ENCODE peak calls at places on chromosomes 11 and 22, in seven cellular contexts. P is neural crest cell, H is HL-60, Z is upper lobe of right lung, K is cardiac fibroblast, Y is heart left ventricle, F is AG09309. J is an unnamed sample.

GRCh38 chr11:122180435-122180834 is 64.4 kb upstream of the BLID start:
- DNase-seq in Z (no peak), H (no peak), P (no peak), Y (no peak), F (peak), K (peak), J (no peak)

GRCh38 chr11:82355313-82355823 is 378.3 kb downstream of the FAM181B start:
- DNase-seq in K (no peak), F (no peak), Z (no peak), H (no peak), Y (no peak), P (no peak), J (no peak)

GRCh38 chr11:12288212-12288933 is 89.0 kb upstream of the PARVA start:
- DNase-seq in P (peak), F (peak), Y (peak), H (no peak), Z (peak), K (peak), J (peak)

GRCh38 chr11:83035070-83035854 is 36.4 kb downstream of the RAB30 start:
- DNase-seq in P (no peak), F (no peak), Z (no peak), H (no peak), Y (no peak), K (peak), J (no peak)

GRCh38 chr11:57248780-57249383 is 11.8 kb upstream of the APLNR start:
- DNase-seq in Y (peak), F (peak), Z (no peak), H (no peak), K (peak), P (peak), J (peak)

GRCh38 chr11:128505449-128506058 is 81.8 kb downstream of the ETS1 start:
- DNase-seq in Z (no peak), F (no peak), K (no peak), Y (no peak), P (no peak), H (no peak), J (no peak)

GRCh38 chr11:94271885-94272372 is 32.5 kb upstream of the IZUMO1R start:
- DNase-seq in K (no peak), P (no peak), Y (no peak), F (no peak), Z (no peak), H (no peak), J (no peak)

GRCh38 chr11:1009371-1009770 is 27.1 kb downstream of the MUC6 start:
- DNase-seq in Y (no peak), K (no peak), H (no peak), F (no peak), P (no peak), Z (no peak), J (no peak)

GRCh38 chr11:118911113-118911879 is 14.4 kb downstream of the BCL9L start:
- DNase-seq in Z (no peak), F (no peak), K (peak), Y (no peak), P (no peak), H (no peak), J (no peak)

GRCh38 chr22:21860640-21861039 is 6.8 kb downstream of the MAPK1 start:
- DNase-seq in F (no peak), P (no peak), K (no peak), Y (no peak), Z (no peak), H (no peak), J (no peak)

GRCh38 chr22:19514831-19515565 is 9.2 kb downstream of the CLDN5 start:
- DNase-seq in F (no peak), Z (no peak), H (no peak), P (no peak), Y (no peak), K (no peak), J (no peak)

GRCh38 chr11:119339581-119340334 is 925 bp downstream of the C1QTNF5 start:
- DNase-seq in F (no peak), K (peak), P (peak), Y (peak), Z (peak), H (no peak), J (no peak)

GRCh38 chr11:69487391-69487790 is 5.9 kb downstream of the LINC01488 start:
- DNase-seq in H (no peak), K (no peak), P (no peak), Z (peak), Y (no peak), F (no peak), J (no peak)

GRCh38 chr11:9726313-9727022 is 62.6 kb downstream of the SWAP70 start:
- DNase-seq in P (no peak), H (no peak), K (no peak), Y (no peak), Z (no peak), F (peak), J (no peak)

GRCh38 chr22:46582281-46582811 is 37.8 kb upstream of the GRAMD4 start:
- DNase-seq in Y (peak), P (no peak), H (no peak), F (no peak), Z (peak), K (no peak), J (no peak)

GRCh38 chr11:65540290-65541092 is 15.6 kb downstream of the SCYL1 start:
- DNase-seq in F (peak), H (peak), K (peak), Z (peak), Y (peak), P (peak), J (peak)

GRCh38 chr11:91587131-91587530 is 637.5 kb upstream of the FAT3 start:
- DNase-seq in H (no peak), P (no peak), Z (no peak), Y (no peak), F (no peak), K (no peak), J (no peak)

GRCh38 chr22:30279389-30279788 is 9.9 kb downstream of the CASTOR1 start:
- DNase-seq in Z (peak), P (no peak), K (peak), F (no peak), Y (peak), H (peak), J (no peak)

GRCh38 chr11:45411221-45411946 is 125.2 kb upstream of the SYT13 start:
- DNase-seq in Z (no peak), H (no peak), Y (no peak), F (no peak), K (peak), P (no peak), J (no peak)

GRCh38 chr22:41998361-41999261 is at the start of gene WBP2NL:
- DNase-seq in K (peak), H (peak), Z (peak), P (no peak), F (peak), Y (peak), J (peak)

GRCh38 chr22:24402460-24403192 is 24.8 kb upstream of the ADORA2A start:
- DNase-seq in P (no peak), H (peak), Y (peak), F (peak), K (peak), Z (no peak), J (peak)
- TF ChIP-seq CTCF in P (no peak), H (no peak), Y (no peak), F (no peak), K (no peak), Z (no peak), J (no peak)

GRCh38 chr22:48895341-48895740 is 932.3 kb downstream of the BRD1 start:
- DNase-seq in H (no peak), Z (peak), K (no peak), Y (peak), F (no peak), P (no peak), J (peak)

GRCh38 chr22:48897959-48898358 is 929.7 kb downstream of the BRD1 start:
- DNase-seq in P (no peak), F (no peak), Z (peak), K (no peak), H (no peak), Y (no peak), J (peak)

GRCh38 chr22:48895831-48896765 is 931.6 kb downstream of the BRD1 start:
- DNase-seq in K (no peak), P (no peak), H (no peak), Y (peak), F (no peak), Z (peak), J (peak)

GRCh38 chr22:48897638-48897954 is 930.1 kb downstream of the BRD1 start:
- DNase-seq in Z (peak), H (no peak), F (no peak), Y (peak), P (no peak), K (no peak), J (no peak)

GRCh38 chr22:48896766-48897637 is 930.7 kb downstream of the BRD1 start:
- DNase-seq in K (no peak), Y (peak), F (no peak), Z (peak), P (no peak), H (no peak), J (peak)
- TF ChIP-seq CTCF in K (no peak), Y (no peak), F (no peak), Z (no peak), P (no peak), H (no peak), J (no peak)

GRCh38 chr11:63737718-63738117 is 30.9 kb downstream of the ZFTA start:
- DNase-seq in H (no peak), P (no peak), K (no peak), Z (no peak), F (no peak), Y (no peak), J (no peak)

GRCh38 chr11:63736864-63737263 is 31.7 kb downstream of the ZFTA start:
- DNase-seq in F (no peak), Z (no peak), K (no peak), Y (no peak), P (no peak), H (no peak), J (no peak)

GRCh38 chr11:63738720-63739360 is 29.7 kb downstream of the ZFTA start:
- DNase-seq in H (peak), P (peak), Y (peak), Z (no peak), F (peak), K (peak), J (peak)
- TF ChIP-seq CTCF in H (peak), P (peak), Y (peak), Z (peak), F (peak), K (peak), J (peak)

GRCh38 chr11:72091292-72091691 is 10.6 kb downstream of the LRRC51 start:
- DNase-seq in Y (peak), H (peak), F (no peak), Z (peak), K (peak), P (peak), J (peak)
- TF ChIP-seq CTCF in Y (peak), H (peak), F (peak), Z (peak), K (peak), P (peak), J (peak)

DNA sequence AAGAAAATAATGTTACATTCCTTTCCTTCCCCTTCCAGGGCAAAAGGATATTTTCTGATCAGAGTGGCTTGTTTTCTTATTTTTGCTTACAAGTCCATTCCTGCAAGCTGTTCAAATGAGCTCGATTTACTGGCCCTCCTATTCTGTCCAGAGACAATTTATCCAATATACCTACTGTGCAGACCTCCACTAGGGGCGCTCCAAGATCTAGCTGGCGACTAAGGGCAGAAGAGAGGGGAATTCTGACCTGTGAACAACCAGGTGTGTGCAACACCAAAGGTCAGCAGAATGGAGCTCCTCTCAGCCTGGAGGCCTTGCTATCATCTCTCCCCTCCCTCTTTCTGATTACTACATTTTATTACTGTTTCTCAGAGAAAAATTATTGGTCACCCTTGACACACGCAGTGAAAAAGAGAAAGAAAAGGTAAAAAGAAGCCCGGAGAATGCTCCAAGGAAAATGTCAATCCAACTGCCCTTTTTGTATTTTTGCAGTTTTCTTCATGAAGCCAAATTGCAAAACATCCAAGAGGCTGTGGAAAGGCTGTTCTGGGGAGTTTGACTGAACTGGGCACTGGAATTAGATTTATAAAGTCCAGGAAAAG is 3.2 kb downstream of the SEZ6L start:
- DNase-seq in H (no peak), Z (no peak), P (peak), K (peak), F (no peak), Y (peak), J (no peak)
- TF ChIP-seq CTCF in H (peak), Z (peak), P (peak), K (peak), F (peak), Y (peak), J (peak)

GRCh38 chr11:110747531-110747930 is 35.3 kb upstream of the ARHGAP20 start:
- DNase-seq in P (no peak), K (no peak), F (no peak), Y (no peak), Z (no peak), H (no peak), J (no peak)
- TF ChIP-seq CTCF in P (no peak), K (no peak), F (no peak), Y (no peak), Z (no peak), H (no peak), J (no peak)

DNA sequence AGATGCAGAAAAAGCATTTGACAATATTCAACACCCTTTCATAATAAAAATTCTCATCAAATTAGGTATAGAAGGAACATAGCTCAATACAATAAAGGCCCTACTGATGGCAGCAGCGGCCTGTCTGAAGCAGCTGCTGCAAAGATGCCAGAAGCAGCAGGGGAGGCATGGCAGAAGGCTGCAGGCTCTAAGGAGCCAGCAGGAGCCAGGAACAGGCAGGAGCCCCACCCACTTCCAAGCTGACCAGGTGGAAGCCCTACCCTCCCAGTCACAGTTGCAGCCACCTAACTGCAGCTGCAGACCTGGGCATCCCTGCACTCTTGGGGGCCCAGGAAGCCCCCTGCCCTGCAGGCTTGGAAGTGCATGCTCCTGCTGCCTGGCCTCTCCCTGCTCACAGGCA is 18.2 kb upstream of the OR6A2 start:
- DNase-seq in F (no peak), P (no peak), H (no peak), Z (no peak), Y (no peak), K (no peak), J (no peak)
- TF ChIP-seq CTCF in F (peak), P (no peak), H (no peak), Z (no peak), Y (no peak), K (no peak), J (no peak)

DNA sequence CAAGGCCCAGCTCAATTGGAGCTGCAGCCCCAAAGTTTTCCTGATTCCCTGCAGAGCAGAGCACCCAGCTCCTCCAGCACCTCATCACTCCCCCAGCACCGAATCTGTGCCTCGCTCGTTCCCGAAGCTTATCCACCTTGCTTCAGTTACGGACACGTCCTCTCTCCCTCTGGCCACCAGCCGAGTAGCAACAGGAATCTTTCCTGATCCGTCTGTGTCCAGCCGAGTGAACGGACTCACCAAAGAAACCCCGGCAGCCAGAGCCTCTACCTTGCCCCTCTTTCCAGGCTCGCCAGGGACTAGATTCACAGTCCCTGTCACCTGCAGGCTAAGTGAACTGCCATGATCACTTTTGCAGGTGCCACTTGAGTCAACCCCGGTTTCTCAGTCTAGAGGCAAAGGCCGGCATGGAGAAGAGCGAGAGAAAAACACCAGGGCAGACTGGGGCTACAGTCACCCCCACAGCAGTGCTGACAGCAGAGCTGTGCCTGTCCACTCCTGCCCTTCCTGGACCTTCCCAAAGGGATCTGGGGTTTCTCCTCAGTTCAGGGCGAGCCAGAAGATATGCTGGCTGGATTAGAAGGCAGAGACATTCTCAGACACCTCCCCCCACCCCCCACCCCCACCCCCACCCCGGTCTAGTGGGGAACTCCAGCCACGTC is 32.3 kb downstream of the BID start:
- DNase-seq in Y (no peak), H (no peak), K (no peak), P (no peak), F (no peak), Z (no peak), J (no peak)
- TF ChIP-seq CTCF in Y (no peak), H (no peak), K (no peak), P (no peak), F (no peak), Z (no peak), J (no peak)

GRCh38 chr11:34564406-34564805 is 50.8 kb upstream of the ELF5 start:
- DNase-seq in Z (no peak), F (no peak), H (no peak), P (no peak), Y (no peak), K (peak), J (no peak)

GRCh38 chr11:34566209-34566551 is 52.6 kb upstream of the ELF5 start:
- DNase-seq in Z (no peak), H (no peak), Y (no peak), F (no peak), P (no peak), K (no peak), J (no peak)

GRCh38 chr11:34566736-34567135 is 53.1 kb upstream of the ELF5 start:
- DNase-seq in F (no peak), H (no peak), K (no peak), P (no peak), Z (no peak), Y (no peak), J (no peak)

GRCh38 chr11:34564807-34565241 is 51.2 kb upstream of the ELF5 start:
- DNase-seq in Y (no peak), Z (no peak), K (no peak), F (no peak), P (no peak), H (no peak), J (peak)

DNA sequence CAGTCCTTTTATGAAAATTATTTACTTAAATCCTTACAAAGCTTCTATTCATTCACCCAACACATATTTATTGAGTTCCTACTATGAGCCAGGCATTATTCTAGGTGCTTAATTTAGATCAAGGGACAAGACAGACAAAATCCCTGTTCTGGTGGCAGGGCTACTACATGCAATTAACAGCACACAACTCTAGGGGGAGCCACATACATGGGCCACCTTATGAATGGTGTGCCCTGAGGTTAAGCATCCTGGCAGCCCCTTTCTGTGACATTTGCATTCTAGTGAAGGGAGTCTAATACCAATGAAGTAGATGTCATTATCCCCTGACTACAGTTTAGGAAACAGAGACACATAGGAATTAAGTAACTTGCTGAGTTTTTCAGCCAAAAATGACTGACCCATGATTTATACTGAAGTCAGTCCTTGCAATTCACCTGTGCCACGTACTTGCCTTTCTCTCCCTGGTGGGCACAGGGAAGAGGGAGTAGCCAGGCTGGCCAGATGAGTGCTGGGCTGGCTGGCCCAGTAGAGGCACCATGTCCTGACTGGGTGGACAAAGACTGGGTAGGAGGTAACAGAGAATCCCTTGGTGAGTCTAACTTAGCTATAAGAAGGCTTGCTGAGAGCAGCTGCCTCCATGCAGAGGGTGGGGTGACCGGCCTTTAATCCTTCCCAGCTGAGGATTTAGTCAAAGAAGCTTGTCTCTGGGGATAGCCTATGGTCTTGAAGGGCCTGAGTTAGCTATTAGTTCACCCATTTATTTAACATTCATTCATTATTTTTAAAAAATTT is 52.0 kb upstream of the ELF5 start:
- DNase-seq in P (no peak), Y (no peak), K (no peak), H (no peak), F (no peak), Z (no peak), J (no peak)
- TF ChIP-seq CTCF in P (peak), Y (no peak), K (peak), H (peak), F (peak), Z (peak), J (no peak)